ENCODE peak calls at places on chromosomes 12 and 14, in five cellular contexts. One of them, this sample, is unnamed.

GRCh38 chr12:21888464-21888863 is 52.8 kb downstream of the ABCC9 start:
- DNase-seq in NCI-H1436: no peak
- DNase-seq in MV-4-11: no peak
- DNase-seq in H7: no peak
- DNase-seq in HEK293T: no peak
- DNase-seq in this sample: no peak

GRCh38 chr12:2265461-2266167 is 212.8 kb downstream of the CACNA1C start:
- DNase-seq in HEK293T: no peak
- DNase-seq in NCI-H1436: no peak
- DNase-seq in H7: no peak
- DNase-seq in MV-4-11: no peak
- DNase-seq in this sample: no peak

GRCh38 chr14:26872510-26872909 is 274.7 kb upstream of the NOVA1 start:
- DNase-seq in NCI-H1436: no peak
- DNase-seq in H7: no peak
- DNase-seq in HEK293T: no peak
- DNase-seq in MV-4-11: no peak
- DNase-seq in this sample: no peak

GRCh38 chr12:95212576-95212975 is 4.7 kb downstream of the FGD6 start:
- DNase-seq in HEK293T: no peak
- DNase-seq in NCI-H1436: no peak
- DNase-seq in MV-4-11: no peak
- DNase-seq in H7: no peak
- DNase-seq in this sample: no peak

GRCh38 chr12:92078167-92079053 is 67.2 kb downstream of the BTG1 start:
- DNase-seq in HEK293T: no peak
- DNase-seq in MV-4-11: peak
- DNase-seq in H7: no peak
- DNase-seq in NCI-H1436: no peak
- DNase-seq in this sample: peak

GRCh38 chr12:86264451-86265328 is 8.5 kb upstream of the MGAT4C start:
- DNase-seq in HEK293T: no peak
- DNase-seq in NCI-H1436: peak
- DNase-seq in MV-4-11: no peak
- DNase-seq in H7: peak
- DNase-seq in this sample: no peak

GRCh38 chr12:130688027-130688778 is 27.9 kb downstream of the RIMBP2 start:
- DNase-seq in H7: no peak
- DNase-seq in HEK293T: no peak
- DNase-seq in NCI-H1436: no peak
- DNase-seq in MV-4-11: no peak
- DNase-seq in this sample: no peak

GRCh38 chr14:91280129-91280528 is 35.6 kb upstream of the GPR68 start:
- DNase-seq in MV-4-11: no peak
- DNase-seq in HEK293T: no peak
- DNase-seq in NCI-H1436: no peak
- DNase-seq in H7: no peak
- DNase-seq in this sample: no peak

GRCh38 chr12:8590842-8591545 is 21.7 kb downstream of the AICDA start:
- DNase-seq in NCI-H1436: no peak
- DNase-seq in MV-4-11: peak
- DNase-seq in HEK293T: no peak
- DNase-seq in H7: peak
- DNase-seq in this sample: peak

GRCh38 chr12:122865268-122866231 is 30.3 kb downstream of the HIP1R start:
- DNase-seq in MV-4-11: no peak
- DNase-seq in H7: peak
- DNase-seq in HEK293T: no peak
- DNase-seq in NCI-H1436: peak
- DNase-seq in this sample: peak

GRCh38 chr12:26264215-26264838 is 69.0 kb downstream of the SSPN start:
- DNase-seq in NCI-H1436: no peak
- DNase-seq in H7: no peak
- DNase-seq in MV-4-11: peak
- DNase-seq in HEK293T: no peak
- DNase-seq in this sample: no peak

GRCh38 chr14:105146181-105146975 is 22.2 kb downstream of the JAG2 start:
- DNase-seq in NCI-H1436: no peak
- DNase-seq in H7: peak
- DNase-seq in HEK293T: no peak
- DNase-seq in MV-4-11: no peak
- DNase-seq in this sample: no peak